ENCODE peak calls at places on chromosomes 1 and 21, in seven cellular contexts. P is CD8-positive, alpha-beta T cell; R is GM19239; S is DMS153; U is kidney glomerular epithelial cell; I is T follicular helper cell; A is naive thymus-derived CD8-positive, alpha-beta T cell. B is an unnamed sample.

GRCh38 chr1:162364498-162364897 is 12.2 kb downstream of the SPATA46 start:
- DNase-seq in P (no peak), R (no peak), S (no peak), U (no peak), I (no peak), A (no peak), B (no peak)

GRCh38 chr21:38914531-38915385 is 109.0 kb downstream of the ETS2 start:
- DNase-seq in P (no peak), R (no peak), S (peak), U (no peak), I (no peak), A (no peak), B (peak)

GRCh38 chr1:193325771-193326170 is 139.4 kb upstream of the B3GALT2 start:
- DNase-seq in P (no peak), R (no peak), S (no peak), U (no peak), I (no peak), A (no peak), B (no peak)

GRCh38 chr1:97137862-97138514 is 416.4 kb downstream of the PTBP2 start:
- DNase-seq in P (no peak), R (peak), S (peak), U (peak), I (no peak), A (peak), B (peak)

GRCh38 chr1:15678578-15678977 is 5.5 kb upstream of the PLEKHM2 start:
- DNase-seq in P (no peak), R (no peak), S (no peak), U (peak), I (no peak), A (no peak), B (no peak)

GRCh38 chr21:43194303-43195130 is 25.7 kb downstream of the CRYAA start:
- DNase-seq in P (no peak), R (no peak), S (no peak), U (no peak), I (no peak), A (no peak), B (no peak)

GRCh38 chr1:50930965-50931737 is 28.9 kb downstream of the FAF1 start:
- DNase-seq in P (no peak), R (no peak), S (no peak), U (no peak), I (no peak), A (no peak), B (no peak)

GRCh38 chr1:245197121-245197520 is 42.3 kb downstream of the KIF26B start:
- DNase-seq in P (no peak), R (no peak), S (no peak), U (no peak), I (no peak), A (no peak), B (no peak)

GRCh38 chr1:211099393-211099792 is 34.6 kb downstream of the KCNH1 start:
- DNase-seq in P (no peak), R (no peak), S (no peak), U (no peak), I (no peak), A (no peak), B (no peak)

GRCh38 chr1:202365092-202365815 is 16.8 kb downstream of the PPP1R12B start:
- DNase-seq in P (no peak), R (no peak), S (no peak), U (no peak), I (no peak), A (no peak), B (no peak)

GRCh38 chr1:234040446-234041317 is 136.2 kb downstream of the SLC35F3 start:
- DNase-seq in P (no peak), R (no peak), S (no peak), U (no peak), I (no peak), A (no peak), B (no peak)

GRCh38 chr21:41899431-41900202 is 20.5 kb upstream of the PRDM15 start:
- DNase-seq in P (peak), R (no peak), S (no peak), U (no peak), I (no peak), A (no peak), B (no peak)

GRCh38 chr1:212458817-212459216 is 26.1 kb downstream of the NENF start:
- DNase-seq in P (no peak), R (no peak), S (no peak), U (no peak), I (no peak), A (no peak), B (no peak)

GRCh38 chr21:35607406-35607805 is 452.9 kb downstream of the SETD4 start:
- DNase-seq in P (no peak), R (no peak), S (no peak), U (no peak), I (no peak), A (no peak), B (no peak)

GRCh38 chr1:90407737-90408136 is 309.4 kb downstream of the BARHL2 start:
- DNase-seq in P (no peak), R (no peak), S (no peak), U (no peak), I (no peak), A (no peak), B (no peak)

GRCh38 chr1:200479816-200480215 is 70.0 kb upstream of the ZNF281 start:
- DNase-seq in P (no peak), R (no peak), S (no peak), U (no peak), I (no peak), A (no peak), B (no peak)

GRCh38 chr1:113765306-113765705 is 6.0 kb upstream of the PHTF1 start:
- DNase-seq in P (no peak), R (no peak), S (no peak), U (no peak), I (no peak), A (no peak), B (no peak)

B was measured in NCI-H345.